ENCODE peak calls at places on chromosome 6, in four cellular contexts. H is A549, C is psoas muscle, B is astrocyte of the spinal cord. Z is an unnamed sample.
A peak's percentile ranks its signal among the peaks of the same experiment; 100 is the strongest.

GRCh38 chr6:170051229-170052172 is 239.4 kb downstream of the DLL1 start:
- DNase-seq in B (no peak), C (no peak), H (no peak), Z (no peak)

GRCh38 chr6:112321882-112322508 is 25.1 kb upstream of the RFPL4B start:
- DNase-seq in H (no peak), C (no peak), B (peak; percentile 51), Z (no peak)

GRCh38 chr6:71134929-71135642 is 153.5 kb upstream of the OGFRL1 start:
- DNase-seq in C (no peak), B (no peak), H (no peak), Z (no peak)

GRCh38 chr6:72809701-72810379 is 188.0 kb downstream of the KCNQ5 start:
- DNase-seq in H (no peak), C (no peak), B (no peak), Z (no peak)

GRCh38 chr6:20455175-20456075 is 53.7 kb downstream of the E2F3 start:
- DNase-seq in B (peak; percentile 22), C (no peak), H (no peak), Z (no peak)

GRCh38 chr6:3260772-3261517 is 2.2 kb downstream of the PSMG4 start:
- DNase-seq in C (no peak), H (no peak), B (no peak), Z (no peak)

GRCh38 chr6:170098428-170099170 is 192.3 kb downstream of the DLL1 start:
- DNase-seq in C (no peak), B (no peak), H (no peak), Z (no peak)

GRCh38 chr6:20334334-20334733 is 67.3 kb upstream of the E2F3 start:
- DNase-seq in C (peak; percentile 51), B (no peak), H (no peak), Z (no peak)

GRCh38 chr6:124947821-124948451 is 14.3 kb upstream of the RNF217 start:
- DNase-seq in C (no peak), H (no peak), B (peak; percentile 13), Z (no peak)

GRCh38 chr6:146878564-146879343 is 280.0 kb downstream of the ADGB start:
- DNase-seq in C (no peak), H (no peak), B (no peak), Z (no peak)

GRCh38 chr6:155495011-155495768 is 39.6 kb upstream of the NOX3 start:
- DNase-seq in B (peak; percentile 70), C (peak; percentile 43), H (no peak), Z (no peak)

GRCh38 chr6:6390849-6391602 is 70.6 kb upstream of the F13A1 start:
- DNase-seq in H (no peak), B (no peak), C (no peak), Z (no peak)

GRCh38 chr6:167270499-167271307 is 20.4 kb upstream of the UNC93A start:
- DNase-seq in C (no peak), B (no peak), H (no peak), Z (no peak)

DNA sequence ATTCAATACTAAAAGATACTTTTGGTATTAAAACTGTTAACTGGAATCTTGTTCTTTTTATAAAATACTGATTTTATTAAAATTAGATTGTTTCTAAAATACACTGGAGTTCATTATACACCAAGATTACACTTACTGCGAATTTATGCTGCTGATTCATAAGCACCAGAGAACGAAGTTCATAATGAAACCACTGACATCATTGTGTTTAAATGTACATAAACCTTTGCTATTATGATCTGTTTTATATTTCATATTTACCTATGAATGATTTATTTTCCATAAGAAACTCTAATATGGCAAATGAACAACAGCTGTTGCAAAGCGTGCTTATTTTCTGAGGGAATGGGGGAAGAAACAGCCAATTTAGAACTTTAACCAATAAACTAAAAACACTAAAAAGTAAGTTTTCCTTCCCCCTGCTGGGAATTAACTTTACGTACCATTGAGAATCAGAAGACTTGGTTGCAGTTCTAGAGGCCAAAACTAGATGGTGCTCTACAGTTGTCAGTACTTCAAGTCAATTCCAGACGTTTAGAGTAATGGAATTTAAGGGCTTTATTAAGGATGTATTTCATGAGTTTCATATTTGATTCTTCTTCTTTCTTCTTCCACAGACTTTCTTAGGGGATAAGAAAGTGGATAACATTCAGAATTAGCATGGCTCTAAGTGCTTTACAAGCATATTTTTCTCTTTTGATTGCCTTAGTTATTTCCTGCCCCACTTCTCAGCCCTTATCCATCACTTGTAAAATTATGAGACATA is 30.8 kb upstream of the COL19A1 start:
- DNase-seq in B (peak; percentile 80), C (no peak), H (peak; percentile 3), Z (no peak)
- H3K4me3 ChIP-seq in B (no peak overlapping the region), C (no peak overlapping the region), H (no peak overlapping the region), Z (no peak overlapping the region)

DNA sequence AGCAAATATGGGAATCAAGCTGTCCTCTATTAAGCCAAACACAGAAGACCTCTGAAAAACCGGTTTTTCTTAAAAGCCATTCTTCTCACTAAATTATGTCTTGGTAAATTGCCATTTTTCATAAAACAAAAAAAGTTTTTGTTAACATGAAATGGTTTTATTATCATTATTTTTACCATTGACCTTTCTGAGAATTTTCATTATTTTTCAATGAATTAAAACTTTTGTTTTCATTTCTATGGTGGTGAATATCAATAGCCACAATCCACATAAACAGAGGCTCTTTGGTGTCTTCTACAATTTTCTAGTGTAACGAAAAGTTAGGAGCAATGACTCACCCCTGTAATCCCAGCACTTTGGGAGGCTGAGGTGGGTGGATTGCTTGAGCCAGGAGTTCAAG is 2.1 kb downstream of the SF3B5 start:
- DNase-seq in C (no peak), B (no peak), H (no peak), Z (no peak)
- H3K4me3 ChIP-seq in C (peak overlapping the region; percentile 95), B (no peak overlapping the region), H (no peak overlapping the region), Z (no peak overlapping the region)

GRCh38 chr6:160412993-160413392 is 64.8 kb downstream of the SLC22A3 start:
- DNase-seq in B (no peak), H (no peak), C (no peak), Z (no peak)
- H3K4me3 ChIP-seq in B (no peak overlapping the region), H (no peak overlapping the region), C (no peak overlapping the region), Z (no peak overlapping the region)

DNA sequence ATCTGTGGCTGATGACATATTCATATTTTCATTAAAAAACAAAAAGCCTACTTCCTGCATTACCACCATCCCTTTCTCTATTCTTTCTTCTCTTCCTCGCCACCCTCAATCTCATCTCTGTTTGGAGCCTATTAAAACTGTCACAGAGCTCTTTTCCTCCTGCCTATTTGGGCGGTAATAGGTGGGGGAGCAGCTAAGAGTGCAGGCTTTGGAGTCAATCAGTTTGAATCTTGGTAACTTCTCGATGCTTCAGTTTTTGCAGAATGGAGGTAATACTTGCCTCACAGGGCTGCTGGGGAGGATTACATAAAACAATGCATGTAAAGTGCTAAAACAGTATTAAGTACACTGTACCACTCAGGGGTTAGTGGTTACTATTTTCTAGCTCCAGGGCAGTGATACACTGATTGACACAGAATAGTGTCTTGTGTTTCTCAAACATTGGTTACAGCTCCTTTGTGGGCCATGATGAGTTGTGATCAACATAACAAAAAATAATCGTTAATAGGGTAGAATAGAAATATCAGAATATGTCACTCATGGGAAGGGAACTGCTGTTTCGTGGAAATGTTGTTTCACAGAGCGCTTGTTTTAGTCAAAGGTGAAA is 14.0 kb downstream of the GCLC start:
- DNase-seq in C (no peak), H (no peak), B (no peak), Z (no peak)
- H3K4me3 ChIP-seq in C (no peak overlapping the region), H (no peak overlapping the region), B (no peak overlapping the region), Z (no peak overlapping the region)

GRCh38 chr6:161439093-161439492 is 165.2 kb upstream of the AGPAT4 start:
- DNase-seq in H (peak; percentile 47), C (peak; percentile 74), B (peak; percentile 95), Z (no peak)

GRCh38 chr6:161436106-161436876 is 162.4 kb upstream of the AGPAT4 start:
- DNase-seq in C (no peak), H (no peak), B (no peak), Z (no peak)

GRCh38 chr6:161440299-161440698 is 166.4 kb upstream of the AGPAT4 start:
- DNase-seq in H (no peak), B (no peak), C (no peak), Z (no peak)

GRCh38 chr6:161437851-161438250 is 164.0 kb upstream of the AGPAT4 start:
- DNase-seq in H (no peak), C (no peak), B (no peak), Z (no peak)

DNA sequence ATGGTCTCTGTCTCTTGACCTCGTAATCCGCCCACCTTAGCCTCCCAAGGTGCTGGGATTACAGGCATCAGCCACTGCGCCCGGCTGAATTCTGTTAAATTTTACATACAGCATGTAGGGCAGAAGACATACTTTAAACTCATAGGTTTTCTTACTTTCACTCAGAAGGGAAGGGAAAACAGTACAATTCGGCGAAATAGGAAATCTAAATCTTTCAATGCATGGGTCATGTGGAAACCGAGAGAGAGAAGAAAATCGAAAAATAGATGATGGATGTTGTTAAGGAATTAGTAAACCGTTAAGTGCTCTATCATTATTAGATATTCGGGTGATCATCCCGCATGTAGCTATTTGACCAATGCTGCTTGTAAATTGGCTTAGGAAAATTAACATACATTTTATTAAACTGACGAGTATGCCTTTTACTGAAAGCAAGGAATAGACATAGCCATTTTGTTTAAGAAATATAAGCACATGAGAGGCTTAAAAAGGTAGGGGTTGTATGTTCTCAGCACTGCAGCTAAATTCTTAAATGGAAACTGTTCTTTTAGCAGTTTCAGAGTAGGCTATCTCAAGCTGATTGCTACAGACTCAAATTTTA is 164.7 kb upstream of the AGPAT4 start:
- DNase-seq in C (no peak), H (no peak), B (no peak), Z (no peak)
- H3K4me3 ChIP-seq in C (peak overlapping the region; percentile 29), H (peak overlapping the region; percentile 20), B (no peak overlapping the region), Z (peak overlapping the region; percentile 39)

GRCh38 chr6:159974932-159975331 is 6.0 kb downstream of the IGF2R start:
- DNase-seq in C (no peak), H (no peak), B (no peak), Z (no peak)

GRCh38 chr6:159972506-159973268 is 3.8 kb downstream of the IGF2R start:
- DNase-seq in H (no peak), C (no peak), B (no peak), Z (no peak)

GRCh38 chr6:159971341-159972178 is 2.7 kb downstream of the IGF2R start:
- DNase-seq in H (no peak), C (no peak), B (no peak), Z (no peak)

GRCh38 chr6:159973406-159973805 is 4.5 kb downstream of the IGF2R start:
- DNase-seq in B (no peak), C (no peak), H (no peak), Z (no peak)

DNA sequence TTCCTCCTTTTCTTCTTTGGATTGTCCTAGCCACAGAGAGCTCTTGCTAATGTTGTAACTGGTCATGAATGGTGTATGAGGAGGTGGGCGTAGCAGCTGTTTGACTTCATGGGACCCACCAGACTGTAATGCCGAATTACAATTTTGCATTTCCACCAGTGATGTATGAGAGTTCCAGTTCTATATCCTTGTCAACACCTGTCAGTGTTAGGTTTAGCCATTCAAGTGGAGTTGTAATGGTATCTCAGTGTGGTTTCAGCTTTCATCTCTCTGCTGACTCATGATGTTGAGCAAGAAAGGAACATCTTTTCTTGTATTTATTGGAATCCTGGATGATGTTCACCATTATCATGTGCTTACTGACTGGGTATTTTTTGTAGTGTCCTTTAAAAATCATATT is 5.1 kb downstream of the IGF2R start:
- DNase-seq in H (peak; percentile 7), B (peak; percentile 66), C (no peak), Z (no peak)
- H3K4me3 ChIP-seq in H (no peak overlapping the region), B (no peak overlapping the region), C (peak overlapping the region; percentile 12), Z (no peak overlapping the region)

GRCh38 chr6:29947292-29947980 is 5.1 kb downstream of the HLA-A start:
- DNase-seq in C (no peak), B (no peak), H (no peak), Z (no peak)

GRCh38 chr6:29943053-29943966 is 978 bp downstream of the HLA-A start:
- DNase-seq in B (no peak), H (no peak), C (no peak), Z (no peak)

GRCh38 chr6:29946380-29946779 is 4.0 kb downstream of the HLA-A start:
- DNase-seq in C (no peak), B (no peak), H (no peak), Z (no peak)

GRCh38 chr6:29946787-29947186 is 4.5 kb downstream of the HLA-A start:
- DNase-seq in B (no peak), H (no peak), C (no peak), Z (no peak)

GRCh38 chr6:29945421-29945820 is 3.1 kb downstream of the HLA-A start:
- DNase-seq in B (no peak), H (no peak), C (no peak), Z (no peak)
- H3K4me3 ChIP-seq in B (no peak overlapping the region), H (no peak overlapping the region), C (no peak overlapping the region), Z (no peak overlapping the region)

Z was measured in thoracic aorta.